ENCODE peak calls at places on chromosome 1, in eight cellular contexts. S is adipocyte; F is CD4-positive, alpha-beta T cell; I is naive thymus-derived CD4-positive, alpha-beta T cell; K is hippocampal formation; B is activated effector memory CD4-positive, alpha-beta T cell treated with Interleukin-2 at 50 U/mL for 16 hours; X is body of pancreas; A is SJSA1. M is an unnamed sample.

GRCh38 chr1:87331319-87332269 is 2.9 kb downstream of the LMO4 start:
- DNase-seq in S (peak), F (peak), I (peak), K (peak), B (peak), X (peak), A (peak), M (peak)

GRCh38 chr1:3664700-3665375 is 12.5 kb downstream of the TP73 start:
- DNase-seq in S (no peak), F (no peak), I (no peak), K (no peak), B (no peak), X (no peak), A (no peak), M (no peak)

GRCh38 chr1:33454646-33455282 is 17.7 kb upstream of the ZSCAN20 start:
- DNase-seq in S (no peak), F (no peak), I (no peak), K (no peak), B (no peak), X (no peak), A (peak), M (no peak)

GRCh38 chr1:155910621-155911121 is 478 bp downstream of the RIT1 start:
- DNase-seq in S (peak), F (no peak), I (peak), K (peak), B (no peak), X (peak), A (peak), M (no peak)

GRCh38 chr1:6776895-6777294 is 8.4 kb upstream of the CAMTA1 start:
- DNase-seq in S (no peak), F (no peak), I (no peak), K (no peak), B (no peak), X (no peak), A (no peak), M (no peak)

GRCh38 chr1:208268541-208269337 is 24.6 kb upstream of the PLXNA2 start:
- DNase-seq in S (no peak), F (no peak), I (no peak), K (no peak), B (no peak), X (no peak), A (no peak), M (no peak)

GRCh38 chr1:47232187-47232874 is at the start of gene TAL1:
- DNase-seq in S (no peak), F (no peak), I (no peak), K (no peak), B (no peak), X (no peak), A (no peak), M (no peak)

GRCh38 chr1:221279146-221279545 is 399.9 kb downstream of the HLX start:
- DNase-seq in S (peak), F (no peak), I (no peak), K (no peak), B (no peak), X (no peak), A (peak), M (no peak)